ENCODE peak calls at places on chromosomes 2 and 18, in six cellular contexts. One of them, this sample, is unnamed.

GRCh38 chr2:692767-693166 is 15.6 kb upstream of the TMEM18 start:
- DNase-seq in IMR-90: no peak
- DNase-seq in stimulated activated CD4-positive, alpha-beta T cell treated with anti-CD3 and anti-CD28 coated beads, TNF-alpha, amount 100 ng/mL, for 4 hours: no peak
- DNase-seq in activated effector memory CD4-positive, alpha-beta T cell treated with anti-CD3 and anti-CD28 coated beads, Interleukin-2, amount 50 U/mL, for 16 hours: no peak
- DNase-seq in H4: no peak
- DNase-seq in breast epithelium: no peak
- DNase-seq in this sample: no peak

GRCh38 chr2:217643814-217644301 is 358.9 kb downstream of the TNS1 start:
- DNase-seq in IMR-90: no peak
- DNase-seq in stimulated activated CD4-positive, alpha-beta T cell treated with anti-CD3 and anti-CD28 coated beads, TNF-alpha, amount 100 ng/mL, for 4 hours: no peak
- DNase-seq in activated effector memory CD4-positive, alpha-beta T cell treated with anti-CD3 and anti-CD28 coated beads, Interleukin-2, amount 50 U/mL, for 16 hours: no peak
- DNase-seq in H4: no peak
- DNase-seq in breast epithelium: no peak
- DNase-seq in this sample: no peak

GRCh38 chr2:233032551-233033320 is at the start of gene NEU2:
- DNase-seq in IMR-90: no peak
- DNase-seq in stimulated activated CD4-positive, alpha-beta T cell treated with anti-CD3 and anti-CD28 coated beads, TNF-alpha, amount 100 ng/mL, for 4 hours: no peak
- DNase-seq in activated effector memory CD4-positive, alpha-beta T cell treated with anti-CD3 and anti-CD28 coated beads, Interleukin-2, amount 50 U/mL, for 16 hours: no peak
- DNase-seq in H4: no peak
- DNase-seq in breast epithelium: no peak
- DNase-seq in this sample: no peak

GRCh38 chr2:94997981-94998920 is 27.3 kb upstream of the MAL start:
- DNase-seq in IMR-90: no peak
- DNase-seq in stimulated activated CD4-positive, alpha-beta T cell treated with anti-CD3 and anti-CD28 coated beads, TNF-alpha, amount 100 ng/mL, for 4 hours: no peak
- DNase-seq in activated effector memory CD4-positive, alpha-beta T cell treated with anti-CD3 and anti-CD28 coated beads, Interleukin-2, amount 50 U/mL, for 16 hours: peak
- DNase-seq in H4: no peak
- DNase-seq in breast epithelium: peak
- DNase-seq in this sample: no peak

GRCh38 chr18:58143391-58143790 is 99.4 kb downstream of the NEDD4L start:
- DNase-seq in IMR-90: peak
- DNase-seq in stimulated activated CD4-positive, alpha-beta T cell treated with anti-CD3 and anti-CD28 coated beads, TNF-alpha, amount 100 ng/mL, for 4 hours: no peak
- DNase-seq in activated effector memory CD4-positive, alpha-beta T cell treated with anti-CD3 and anti-CD28 coated beads, Interleukin-2, amount 50 U/mL, for 16 hours: no peak
- DNase-seq in H4: peak
- DNase-seq in breast epithelium: no peak
- DNase-seq in this sample: no peak

GRCh38 chr18:43482136-43482535 is 204.8 kb upstream of the SYT4 start:
- DNase-seq in IMR-90: no peak
- DNase-seq in stimulated activated CD4-positive, alpha-beta T cell treated with anti-CD3 and anti-CD28 coated beads, TNF-alpha, amount 100 ng/mL, for 4 hours: no peak
- DNase-seq in activated effector memory CD4-positive, alpha-beta T cell treated with anti-CD3 and anti-CD28 coated beads, Interleukin-2, amount 50 U/mL, for 16 hours: no peak
- DNase-seq in H4: no peak
- DNase-seq in breast epithelium: no peak
- DNase-seq in this sample: no peak

GRCh38 chr18:72866901-72867701 is 686 bp downstream of the NETO1 start:
- DNase-seq in IMR-90: no peak
- DNase-seq in stimulated activated CD4-positive, alpha-beta T cell treated with anti-CD3 and anti-CD28 coated beads, TNF-alpha, amount 100 ng/mL, for 4 hours: no peak
- DNase-seq in activated effector memory CD4-positive, alpha-beta T cell treated with anti-CD3 and anti-CD28 coated beads, Interleukin-2, amount 50 U/mL, for 16 hours: no peak
- DNase-seq in H4: no peak
- DNase-seq in breast epithelium: no peak
- DNase-seq in this sample: peak

GRCh38 chr2:68200157-68200787 is 42.6 kb downstream of the PNO1 start:
- DNase-seq in IMR-90: no peak
- DNase-seq in stimulated activated CD4-positive, alpha-beta T cell treated with anti-CD3 and anti-CD28 coated beads, TNF-alpha, amount 100 ng/mL, for 4 hours: no peak
- DNase-seq in activated effector memory CD4-positive, alpha-beta T cell treated with anti-CD3 and anti-CD28 coated beads, Interleukin-2, amount 50 U/mL, for 16 hours: no peak
- DNase-seq in H4: no peak
- DNase-seq in breast epithelium: no peak
- DNase-seq in this sample: no peak

GRCh38 chr2:229921101-229921891 is 513 bp downstream of the TRIP12 start:
- DNase-seq in IMR-90: peak
- DNase-seq in stimulated activated CD4-positive, alpha-beta T cell treated with anti-CD3 and anti-CD28 coated beads, TNF-alpha, amount 100 ng/mL, for 4 hours: peak
- DNase-seq in activated effector memory CD4-positive, alpha-beta T cell treated with anti-CD3 and anti-CD28 coated beads, Interleukin-2, amount 50 U/mL, for 16 hours: peak
- DNase-seq in H4: peak
- DNase-seq in breast epithelium: peak
- DNase-seq in this sample: peak

GRCh38 chr18:48792611-48793368 is 158.0 kb downstream of the SMAD7 start:
- DNase-seq in IMR-90: no peak
- DNase-seq in stimulated activated CD4-positive, alpha-beta T cell treated with anti-CD3 and anti-CD28 coated beads, TNF-alpha, amount 100 ng/mL, for 4 hours: no peak
- DNase-seq in activated effector memory CD4-positive, alpha-beta T cell treated with anti-CD3 and anti-CD28 coated beads, Interleukin-2, amount 50 U/mL, for 16 hours: peak
- DNase-seq in H4: no peak
- DNase-seq in breast epithelium: peak
- DNase-seq in this sample: no peak

GRCh38 chr2:201411421-201411820 is 39.8 kb downstream of the TRAK2 start:
- DNase-seq in IMR-90: peak
- DNase-seq in stimulated activated CD4-positive, alpha-beta T cell treated with anti-CD3 and anti-CD28 coated beads, TNF-alpha, amount 100 ng/mL, for 4 hours: no peak
- DNase-seq in activated effector memory CD4-positive, alpha-beta T cell treated with anti-CD3 and anti-CD28 coated beads, Interleukin-2, amount 50 U/mL, for 16 hours: no peak
- DNase-seq in H4: no peak
- DNase-seq in breast epithelium: no peak
- DNase-seq in this sample: no peak

GRCh38 chr18:55268146-55268545 is 308.9 kb upstream of the CCDC68 start:
- DNase-seq in IMR-90: no peak
- DNase-seq in stimulated activated CD4-positive, alpha-beta T cell treated with anti-CD3 and anti-CD28 coated beads, TNF-alpha, amount 100 ng/mL, for 4 hours: no peak
- DNase-seq in activated effector memory CD4-positive, alpha-beta T cell treated with anti-CD3 and anti-CD28 coated beads, Interleukin-2, amount 50 U/mL, for 16 hours: no peak
- DNase-seq in H4: no peak
- DNase-seq in breast epithelium: no peak
- DNase-seq in this sample: no peak

GRCh38 chr18:6203791-6204190 is 210.9 kb downstream of the L3MBTL4 start:
- DNase-seq in IMR-90: no peak
- DNase-seq in stimulated activated CD4-positive, alpha-beta T cell treated with anti-CD3 and anti-CD28 coated beads, TNF-alpha, amount 100 ng/mL, for 4 hours: no peak
- DNase-seq in activated effector memory CD4-positive, alpha-beta T cell treated with anti-CD3 and anti-CD28 coated beads, Interleukin-2, amount 50 U/mL, for 16 hours: no peak
- DNase-seq in H4: no peak
- DNase-seq in breast epithelium: no peak
- DNase-seq in this sample: no peak

GRCh38 chr2:71223767-71224333 is 3.1 kb downstream of the PAIP2B start:
- DNase-seq in IMR-90: peak
- DNase-seq in stimulated activated CD4-positive, alpha-beta T cell treated with anti-CD3 and anti-CD28 coated beads, TNF-alpha, amount 100 ng/mL, for 4 hours: no peak
- DNase-seq in activated effector memory CD4-positive, alpha-beta T cell treated with anti-CD3 and anti-CD28 coated beads, Interleukin-2, amount 50 U/mL, for 16 hours: no peak
- DNase-seq in H4: peak
- DNase-seq in breast epithelium: peak
- DNase-seq in this sample: no peak

GRCh38 chr18:32289480-32290075 is 99.7 kb downstream of the MEP1B start:
- DNase-seq in IMR-90: peak
- DNase-seq in stimulated activated CD4-positive, alpha-beta T cell treated with anti-CD3 and anti-CD28 coated beads, TNF-alpha, amount 100 ng/mL, for 4 hours: no peak
- DNase-seq in activated effector memory CD4-positive, alpha-beta T cell treated with anti-CD3 and anti-CD28 coated beads, Interleukin-2, amount 50 U/mL, for 16 hours: no peak
- DNase-seq in H4: peak
- DNase-seq in breast epithelium: no peak
- DNase-seq in this sample: peak

GRCh38 chr2:54366487-54367280 is 89.4 kb upstream of the SPTBN1 start:
- DNase-seq in IMR-90: peak
- DNase-seq in stimulated activated CD4-positive, alpha-beta T cell treated with anti-CD3 and anti-CD28 coated beads, TNF-alpha, amount 100 ng/mL, for 4 hours: no peak
- DNase-seq in activated effector memory CD4-positive, alpha-beta T cell treated with anti-CD3 and anti-CD28 coated beads, Interleukin-2, amount 50 U/mL, for 16 hours: no peak
- DNase-seq in H4: no peak
- DNase-seq in breast epithelium: no peak
- DNase-seq in this sample: no peak

This sample was measured in T1000.